ENCODE peak calls at places on chromosomes 11 and 22, in seven cellular contexts. R, F, N, A, M, V and I are unnamed samples.

GRCh38 chr11:12124306-12124705 is 13.9 kb downstream of the MICAL2 start:
- DNase-seq in V (no peak), A (no peak), N (no peak), F (no peak), M (no peak), R (no peak), I (no peak)

GRCh38 chr11:289145-289705 is 299 bp downstream of the PGGHG start:
- DNase-seq in A (no peak), M (peak; percentile 55), N (no peak), V (peak; percentile 20), F (no peak), R (no peak), I (no peak)

GRCh38 chr22:28015676-28016601 is 96.9 kb upstream of the PITPNB start:
- DNase-seq in M (no peak), F (no peak), A (no peak), N (no peak), R (peak; percentile 4), V (peak; percentile 6), I (no peak)

GRCh38 chr11:119101367-119101758 is 290 bp downstream of the DPAGT1 start:
- DNase-seq in F (peak; percentile 39), A (no peak), R (no peak), M (no peak), V (peak; percentile 44), N (no peak), I (no peak)

GRCh38 chr22:26546282-26546681 is 34.0 kb upstream of the TFIP11 start:
- DNase-seq in V (no peak), M (no peak), A (no peak), R (no peak), N (no peak), F (no peak), I (no peak)

GRCh38 chr11:104060820-104061219 is 24.4 kb downstream of the DDI1 start:
- DNase-seq in F (no peak), V (no peak), R (no peak), A (no peak), M (no peak), N (no peak), I (no peak)

GRCh38 chr11:42422094-42422493 is 889.7 kb upstream of the API5 start:
- DNase-seq in R (no peak), N (no peak), V (no peak), F (no peak), M (no peak), A (no peak), I (no peak)

GRCh38 chr11:1500466-1501420 is 14.2 kb upstream of the MOB2 start:
- DNase-seq in V (no peak), N (no peak), M (no peak), A (no peak), F (no peak), R (no peak), I (no peak)

GRCh38 chr11:78595431-78596130 is 20.9 kb upstream of the NARS2 start:
- DNase-seq in R (no peak), A (no peak), M (no peak), F (no peak), V (no peak), N (peak; percentile 34), I (no peak)

GRCh38 chr22:23939017-23939357 is 22.0 kb downstream of the GSTT2B start:
- DNase-seq in V (no peak), A (no peak), N (no peak), R (no peak), F (no peak), M (no peak), I (no peak)

DNA sequence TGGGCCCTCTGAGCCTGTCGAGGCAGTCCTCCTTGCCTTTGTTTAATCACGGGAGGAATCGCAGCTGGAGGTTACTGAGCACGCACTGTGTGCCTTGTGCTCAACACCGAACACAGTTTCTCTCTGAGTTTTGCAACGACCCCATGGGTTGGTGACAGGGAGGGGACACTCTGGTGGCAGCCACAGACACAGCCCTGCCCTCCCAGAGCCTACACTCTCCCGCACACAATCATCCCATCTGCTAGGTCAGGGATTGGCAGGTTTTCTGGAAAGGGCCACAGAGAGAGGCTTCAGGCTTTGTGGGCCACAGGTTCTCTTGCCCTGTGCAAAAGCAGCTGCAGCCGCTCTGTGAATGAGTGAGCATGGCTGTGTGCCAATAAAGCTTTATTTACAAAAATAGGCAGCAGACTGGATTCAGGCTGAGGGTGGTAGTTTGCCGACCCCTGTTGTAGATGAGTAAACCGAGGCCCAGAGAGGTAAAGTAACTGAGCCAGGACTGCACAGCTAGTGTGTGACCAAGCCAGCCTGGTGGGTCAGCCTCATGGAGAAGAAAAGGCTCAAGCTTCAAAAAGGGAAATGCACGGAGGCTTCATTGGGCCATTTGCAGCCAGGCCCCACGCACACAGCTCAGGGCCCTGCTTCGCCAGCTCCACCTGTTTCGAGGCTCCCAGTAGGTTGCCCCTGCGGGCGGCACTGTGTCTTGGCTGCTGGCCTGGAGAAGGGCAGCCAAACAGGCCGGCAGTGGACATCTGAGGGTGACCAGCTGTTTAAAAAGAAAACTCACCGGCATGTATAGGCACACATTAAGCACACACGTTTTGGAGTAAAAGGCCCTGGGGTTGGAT is 16.3 kb downstream of the LTO1 start:
- DNase-seq in M (no peak), F (no peak), R (no peak), A (no peak), N (peak; percentile 23), V (no peak), I (no peak)
- H3K4me3 ChIP-seq in M (no peak overlapping the region), F (no peak overlapping the region), R (no peak overlapping the region), A (no peak overlapping the region), N (no peak overlapping the region), V (no peak overlapping the region), I (no peak overlapping the region)

GRCh38 chr11:128520886-128521696 is 66.3 kb downstream of the ETS1 start:
- DNase-seq in A (no peak), N (no peak), F (no peak), V (no peak), R (no peak), M (no peak), I (no peak)

GRCh38 chr11:128520206-128520885 is 67.0 kb downstream of the ETS1 start:
- DNase-seq in F (no peak), V (no peak), M (no peak), R (no peak), A (no peak), N (no peak), I (no peak)

GRCh38 chr11:128517457-128518230 is 69.7 kb downstream of the ETS1 start:
- DNase-seq in F (no peak), A (no peak), V (no peak), M (no peak), R (no peak), N (no peak), I (no peak)

GRCh38 chr11:128518493-128519207 is 68.7 kb downstream of the ETS1 start:
- DNase-seq in F (no peak), R (peak; percentile 56), M (no peak), V (no peak), A (no peak), N (no peak), I (no peak)

GRCh38 chr11:128519353-128519752 is 68.0 kb downstream of the ETS1 start:
- DNase-seq in M (no peak), R (no peak), A (no peak), N (no peak), F (no peak), V (no peak), I (no peak)
- TF ChIP-seq POLR2A in M (no peak), R (no peak), A (no peak), N (peak; percentile 60), F (no peak), V (no peak), I (no peak)

GRCh38 chr11:59284773-59285129 is 72.0 kb upstream of the MPEG1 start:
- DNase-seq in V (no peak), N (no peak), F (no peak), A (no peak), M (no peak), R (no peak), I (no peak)
- H3K4me3 ChIP-seq in V (no peak overlapping the region), N (no peak overlapping the region), F (no peak overlapping the region), A (no peak overlapping the region), M (no peak overlapping the region), R (no peak overlapping the region), I (no peak overlapping the region)

GRCh38 chr11:71489311-71490043 is 36.5 kb downstream of the NADSYN1 start:
- DNase-seq in N (peak; percentile 82), A (peak; percentile 21), R (no peak), F (peak; percentile 23), V (no peak), M (no peak), I (no peak)
- TF ChIP-seq POLR2A in N (no peak), A (no peak), R (no peak), F (no peak), V (no peak), M (no peak), I (no peak)

GRCh38 chr11:19431059-19431398 is 190.3 kb upstream of the E2F8 start:
- DNase-seq in R (no peak), V (no peak), N (no peak), M (no peak), A (peak; percentile 31), F (no peak), I (no peak)

GRCh38 chr11:19433367-19433766 is 192.6 kb upstream of the E2F8 start:
- DNase-seq in A (no peak), R (no peak), V (no peak), M (no peak), F (no peak), N (no peak), I (no peak)

GRCh38 chr11:19432370-19433163 is 191.8 kb upstream of the E2F8 start:
- DNase-seq in V (peak; percentile 43), A (no peak), N (peak; percentile 94), F (no peak), R (no peak), M (no peak), I (no peak)

GRCh38 chr11:19435306-19435989 is 194.7 kb upstream of the E2F8 start:
- DNase-seq in A (no peak), R (no peak), F (no peak), V (no peak), N (no peak), M (no peak), I (no peak)

DNA sequence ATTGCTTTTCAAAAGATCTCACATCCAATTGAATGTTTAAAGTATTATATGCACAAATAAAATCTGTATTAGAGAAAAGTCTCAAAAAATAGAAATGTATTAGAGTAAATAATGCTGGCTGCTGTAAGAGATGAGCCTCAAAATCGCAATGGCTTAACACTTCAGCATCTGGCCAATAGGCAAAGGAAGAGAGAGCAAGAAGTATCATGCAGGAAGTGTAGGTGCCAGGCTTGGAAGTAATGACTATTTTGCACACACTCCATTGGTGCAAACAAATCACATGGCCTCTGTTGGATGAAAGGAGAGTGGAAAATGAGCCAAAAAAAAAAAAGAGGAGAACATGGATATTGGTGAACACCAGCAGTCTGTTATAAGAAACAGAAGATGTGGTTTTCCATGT is 193.0 kb upstream of the E2F8 start:
- DNase-seq in R (no peak), V (no peak), N (no peak), M (no peak), F (no peak), A (no peak), I (no peak)
- H3K4me3 ChIP-seq in R (no peak overlapping the region), V (no peak overlapping the region), N (no peak overlapping the region), M (no peak overlapping the region), F (no peak overlapping the region), A (no peak overlapping the region), I (no peak overlapping the region)